ENCODE peak calls at places on chromosomes 6 and 20, in five cellular contexts. H, W, U, Y and R are unnamed samples.

GRCh38 chr20:42996141-42996540 is 193.6 kb downstream of the PTPRT start:
- DNase-seq in H (no peak), U (no peak), W (no peak), Y (no peak), R (no peak)

GRCh38 chr20:37651932-37652331 is 41.9 kb upstream of the CTNNBL1 start:
- DNase-seq in U (no peak), H (peak; percentile 43), W (peak; percentile 71), Y (no peak), R (no peak)

GRCh38 chr20:23358923-23359572 is 2.9 kb upstream of the GZF1 start:
- DNase-seq in H (no peak), W (peak; percentile 68), Y (no peak), U (no peak), R (no peak)

GRCh38 chr6:35018184-35018523 is 123.0 kb downstream of the TCP11 start:
- DNase-seq in U (peak; percentile 30), H (no peak), Y (no peak), W (no peak), R (no peak)

GRCh38 chr6:169722362-169723199 is 1.7 kb downstream of the PHF10 start:
- DNase-seq in W (peak; percentile 43), Y (no peak), H (peak; percentile 40), U (no peak), R (no peak)

GRCh38 chr6:147508871-147509608 is 550 bp downstream of the SAMD5 start:
- DNase-seq in W (no peak), H (peak; percentile 3), U (no peak), Y (no peak), R (no peak)

GRCh38 chr20:61835791-61836350 is 229.8 kb downstream of the TAF4 start:
- DNase-seq in H (no peak), U (no peak), Y (no peak), W (no peak), R (no peak)

GRCh38 chr6:133767571-133767970 is 121.3 kb upstream of the TCF21 start:
- DNase-seq in H (no peak), U (no peak), W (no peak), Y (no peak), R (no peak)

GRCh38 chr6:110495949-110496348 is 19.5 kb upstream of the SLC22A16 start:
- DNase-seq in H (no peak), Y (no peak), W (no peak), U (no peak), R (no peak)

DNA sequence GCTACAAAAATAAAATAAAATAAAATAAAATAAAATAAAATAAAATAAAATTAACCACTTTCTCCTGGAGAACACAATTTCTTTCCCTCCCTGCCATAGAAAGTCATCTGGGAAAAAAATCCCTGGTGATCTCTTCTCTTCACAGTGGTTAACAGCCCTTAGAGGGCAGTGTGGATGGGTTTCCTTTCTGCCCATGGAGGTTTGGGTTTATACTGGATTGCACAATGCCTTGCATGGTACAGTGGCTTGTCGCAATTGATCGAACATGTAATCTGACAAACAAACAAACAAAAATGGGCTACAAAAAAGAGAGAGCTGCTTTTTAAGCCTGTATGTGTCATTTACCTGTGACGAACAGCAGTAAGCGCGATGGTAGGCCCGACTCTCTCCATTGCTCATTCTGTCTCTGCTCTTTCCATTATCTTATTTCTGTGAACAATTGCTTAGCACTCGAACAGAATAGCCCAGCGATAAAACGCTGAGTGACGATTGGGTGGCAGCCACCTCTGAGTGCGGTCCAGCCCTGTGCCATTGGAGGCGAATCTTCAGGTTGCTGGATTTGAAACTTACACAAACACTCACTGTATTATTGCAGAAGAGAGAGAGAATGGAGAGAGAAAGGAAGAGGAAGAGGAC is 166.1 kb downstream of the CD83 start:
- DNase-seq in H (no peak), Y (no peak), U (no peak), W (no peak), R (no peak)
- TF ChIP-seq CTCF in H (no peak), Y (no peak), U (no peak), W (no peak), R (no peak)

GRCh38 chr6:6583836-6584235 is 4.7 kb upstream of the LY86 start:
- DNase-seq in H (peak; percentile 26), U (no peak), Y (no peak), W (no peak), R (no peak)
- H3K4me3 ChIP-seq in H (no peak overlapping the region), U (no peak overlapping the region), Y (no peak overlapping the region), W (no peak overlapping the region), R (no peak overlapping the region)

GRCh38 chr6:125780540-125781306 is 10.0 kb upstream of the NCOA7 start:
- DNase-seq in U (peak; percentile 40), Y (no peak), H (peak; percentile 83), W (peak; percentile 52), R (no peak)

GRCh38 chr6:125779924-125780539 is 10.7 kb upstream of the NCOA7 start:
- DNase-seq in U (peak; percentile 92), W (peak; percentile 85), Y (peak; percentile 93), H (peak; percentile 91), R (peak; percentile 47)

GRCh38 chr6:125784365-125784764 is 6.4 kb upstream of the NCOA7 start:
- DNase-seq in W (no peak), U (no peak), Y (no peak), H (no peak), R (no peak)

DNA sequence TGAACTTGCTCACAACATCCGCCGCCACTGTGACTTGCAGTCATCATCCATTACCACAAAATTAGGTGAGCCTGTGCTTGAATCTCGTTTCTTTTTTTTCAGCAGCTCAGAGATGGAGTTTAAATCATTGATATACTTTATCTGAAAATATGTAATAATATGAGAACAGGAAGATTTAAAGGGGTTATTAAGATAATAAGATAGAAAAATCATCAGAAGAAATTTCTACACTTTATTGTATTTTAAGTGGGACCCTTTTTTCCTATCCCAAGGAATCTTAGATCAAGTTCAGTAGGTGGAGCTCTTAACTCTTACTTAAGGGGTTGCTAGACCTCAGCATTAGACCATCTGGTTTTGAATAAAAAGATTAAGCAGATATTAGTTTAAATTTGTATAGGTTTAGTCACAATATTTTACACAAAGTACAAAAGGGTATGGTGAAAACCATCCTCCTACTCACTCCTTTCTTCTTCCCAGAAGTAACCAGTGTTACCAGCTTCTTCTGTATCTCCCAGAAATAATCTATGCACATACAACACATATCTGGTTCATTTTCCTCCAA is 9.4 kb upstream of the NCOA7 start:
- DNase-seq in U (peak; percentile 43), Y (no peak), H (peak; percentile 34), W (peak; percentile 45), R (no peak)
- TF ChIP-seq CTCF in U (no peak), Y (no peak), H (peak; percentile 48), W (no peak), R (no peak)

DNA sequence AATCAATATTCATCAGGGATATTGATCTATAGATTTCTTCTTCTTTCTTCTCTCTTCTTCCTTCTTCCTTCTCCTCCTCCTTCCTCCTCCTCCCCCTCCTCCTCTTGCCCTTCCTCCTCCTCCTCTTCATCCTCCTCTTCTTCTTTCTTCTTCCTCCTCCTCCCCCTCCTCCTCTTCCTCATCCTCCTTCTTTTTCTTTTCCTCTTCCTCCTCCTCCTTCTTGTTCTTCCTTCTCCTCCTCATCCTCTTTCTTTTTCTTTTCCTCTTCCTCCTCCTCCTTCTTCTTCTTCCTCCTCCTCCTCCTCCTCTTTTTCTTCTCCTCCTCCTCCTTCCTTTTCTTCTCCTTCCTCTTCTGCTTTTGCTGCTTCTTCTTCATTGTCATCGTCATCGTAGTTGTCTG is 52.4 kb upstream of the SERINC1 start:
- DNase-seq in W (no peak), U (no peak), H (no peak), Y (no peak), R (no peak)
- H3K4me3 ChIP-seq in W (no peak overlapping the region), U (no peak overlapping the region), H (no peak overlapping the region), Y (no peak overlapping the region), R (no peak overlapping the region)